ENCODE peak calls at places on chromosomes 6 and 20, in ten cellular contexts. B, V, M, Z, H, R, G, N, W and F are unnamed samples.

GRCh38 chr6:148520109-148520841 is 177.6 kb downstream of the SASH1 start:
- DNase-seq in G (peak; percentile 89), H (peak; percentile 73), Z (no peak), W (no peak), V (no peak), R (no peak), N (no peak), M (no peak), B (no peak), F (no peak)

GRCh38 chr6:126548301-126548700 is 208.4 kb downstream of the CENPW start:
- DNase-seq in R (no peak), V (peak; percentile 22), W (no peak), H (no peak), B (no peak), Z (no peak), G (no peak), N (peak; percentile 28), M (no peak), F (peak; percentile 3)

GRCh38 chr6:44630125-44631028 is 242.9 kb downstream of the CDC5L start:
- DNase-seq in G (peak; percentile 76), M (no peak), W (peak; percentile 85), R (peak; percentile 70), H (peak; percentile 38), B (peak; percentile 54), N (peak; percentile 67), V (no peak), Z (peak; percentile 71), F (no peak)

GRCh38 chr6:157552956-157553485 is 172.0 kb downstream of the ZDHHC14 start:
- DNase-seq in M (no peak), N (no peak), Z (no peak), H (no peak), W (no peak), B (no peak), G (no peak), R (no peak), V (no peak), F (no peak)

GRCh38 chr20:568097-568864 is 24.7 kb upstream of the CSNK2A1 start:
- DNase-seq in Z (no peak), G (no peak), R (peak; percentile 86), W (no peak), V (no peak), H (no peak), M (no peak), N (no peak), B (no peak), F (no peak)

GRCh38 chr6:39361657-39362486 is 39.4 kb upstream of the KCNK16 start:
- DNase-seq in H (peak; percentile 79), R (peak; percentile 78), Z (peak; percentile 65), V (peak; percentile 35), B (peak; percentile 67), G (peak; percentile 74), W (peak; percentile 68), N (peak; percentile 71), M (peak; percentile 7), F (peak; percentile 23)

GRCh38 chr6:4687989-4688947 is 87.9 kb upstream of the CDYL start:
- DNase-seq in B (no peak), Z (peak; percentile 90), W (peak; percentile 75), N (peak; percentile 85), V (peak; percentile 58), H (no peak), G (peak; percentile 63), M (no peak), R (no peak), F (peak; percentile 65)

GRCh38 chr6:70282906-70283461 is 19.9 kb downstream of the COL9A1 start:
- DNase-seq in Z (no peak), N (no peak), H (no peak), R (peak; percentile 67), V (no peak), W (no peak), M (no peak), G (no peak), B (no peak), F (no peak)

GRCh38 chr6:55198708-55199107 is 24.4 kb downstream of the HCRTR2 start:
- DNase-seq in H (no peak), N (no peak), Z (no peak), G (no peak), M (no peak), W (no peak), B (no peak), R (no peak), V (no peak), F (no peak)

GRCh38 chr20:37490670-37491350 is 30.2 kb upstream of the NNAT start:
- DNase-seq in G (no peak), M (no peak), B (no peak), Z (no peak), V (no peak), N (no peak), W (no peak), R (no peak), H (no peak), F (no peak)

GRCh38 chr6:125612400-125612846 is 137.0 kb upstream of the HEY2 start:
- DNase-seq in Z (no peak), G (no peak), N (no peak), W (no peak), H (no peak), R (no peak), M (no peak), V (no peak), B (no peak), F (no peak)

GRCh38 chr6:118709859-118710350 is 58.5 kb upstream of the CEP85L start:
- DNase-seq in M (peak; percentile 73), V (peak; percentile 56), H (peak; percentile 61), N (peak; percentile 95), R (no peak), G (peak; percentile 13), Z (peak; percentile 89), W (no peak), B (peak; percentile 83), F (peak; percentile 48)

GRCh38 chr6:139364302-139364981 is 10.0 kb downstream of the CITED2 start:
- DNase-seq in B (no peak), M (peak; percentile 39), Z (peak; percentile 48), R (no peak), G (peak; percentile 56), W (no peak), V (peak; percentile 14), N (peak; percentile 69), H (peak; percentile 50), F (peak; percentile 28)

GRCh38 chr6:51930602-51931001 is 156.8 kb downstream of the PKHD1 start:
- DNase-seq in H (no peak), G (no peak), Z (no peak), M (no peak), V (no peak), B (no peak), R (no peak), N (no peak), W (no peak), F (no peak)

GRCh38 chr6:152380351-152380767 is 256.8 kb downstream of the SYNE1 start:
- DNase-seq in R (no peak), W (no peak), G (no peak), Z (peak; percentile 90), H (no peak), B (no peak), M (peak; percentile 49), V (peak; percentile 66), N (peak; percentile 76), F (peak; percentile 55)

GRCh38 chr6:33785766-33786165 is 3.2 kb downstream of the LEMD2 start:
- DNase-seq in R (no peak), B (no peak), W (no peak), H (no peak), Z (peak; percentile 40), V (no peak), M (no peak), G (no peak), N (no peak), F (peak; percentile 80)

GRCh38 chr6:157551041-157551832 is 170.2 kb downstream of the ZDHHC14 start:
- DNase-seq in Z (no peak), H (no peak), G (no peak), W (peak; percentile 19), B (no peak), V (no peak), R (no peak), N (no peak), M (no peak), F (no peak)

GRCh38 chr6:118936304-118936703 is 1.3 kb upstream of the MCM9 start:
- DNase-seq in H (no peak), N (no peak), B (no peak), R (no peak), W (no peak), G (no peak), M (no peak), Z (no peak), V (no peak), F (no peak)

GRCh38 chr6:31575335-31575901 is at the start of gene TNF:
- DNase-seq in R (peak; percentile 71), H (peak; percentile 81), N (no peak), B (peak; percentile 92), V (no peak), M (no peak), W (no peak), G (peak; percentile 92), Z (no peak), F (no peak)

GRCh38 chr6:66948106-66948505 is 1241.1 kb upstream of the EYS start:
- DNase-seq in R (no peak), G (no peak), H (no peak), W (no peak), B (no peak), N (no peak), V (peak; percentile 18), M (no peak), Z (peak; percentile 40), F (no peak)

GRCh38 chr20:44618318-44618731 is 33.2 kb downstream of the ADA start:
- DNase-seq in R (peak; percentile 81), V (no peak), B (peak; percentile 38), H (no peak), G (no peak), W (no peak), M (no peak), Z (no peak), N (no peak), F (no peak)

GRCh38 chr6:159716247-159717086 is 10.8 kb upstream of the WTAP start:
- DNase-seq in R (no peak), W (no peak), V (peak; percentile 97), B (no peak), Z (peak; percentile 98), G (peak; percentile 95), H (no peak), M (no peak), N (peak; percentile 44), F (peak; percentile 95)

GRCh38 chr6:6557871-6558270 is 30.6 kb upstream of the LY86 start:
- DNase-seq in B (no peak), W (no peak), V (no peak), M (no peak), N (no peak), H (no peak), R (no peak), Z (peak; percentile 11), G (no peak), F (no peak)

GRCh38 chr6:154379585-154379984 is 23.0 kb upstream of the IPCEF1 start:
- DNase-seq in H (no peak), R (no peak), V (no peak), Z (no peak), B (no peak), W (no peak), N (no peak), M (no peak), G (no peak), F (no peak)

GRCh38 chr6:88006559-88006958 is 41.1 kb upstream of the SPACA1 start:
- DNase-seq in B (no peak), W (no peak), H (no peak), Z (no peak), V (no peak), R (no peak), G (no peak), M (no peak), N (no peak), F (no peak)

GRCh38 chr6:40485795-40486194 is 101.4 kb downstream of the LRFN2 start:
- DNase-seq in W (no peak), G (no peak), Z (no peak), N (no peak), V (no peak), R (no peak), B (no peak), M (peak; percentile 53), H (no peak), F (no peak)

GRCh38 chr6:150343434-150343833 is 25.4 kb upstream of the IYD start:
- DNase-seq in G (peak; percentile 82), B (no peak), Z (no peak), H (no peak), V (peak; percentile 47), W (no peak), N (no peak), R (no peak), M (no peak), F (no peak)

GRCh38 chr20:45823949-45824835 is 2.9 kb downstream of the TNNC2 start:
- DNase-seq in H (peak; percentile 62), Z (peak; percentile 35), W (no peak), N (no peak), M (no peak), B (peak; percentile 70), G (no peak), R (peak; percentile 79), V (no peak), F (no peak)